ENCODE peak calls at places on chromosomes 13 and 19, in six cellular contexts. C is WERI-Rb-1; G is amniotic epithelial cell; R is stimulated activated CD8-positive, alpha-beta memory T cell treated with anti-CD3 and anti-CD28 coated beads, Interleukin-15, amount 100 ng/mL, for 1 hour; M is activated naive CD4-positive, alpha-beta T cell; J is AML-193. I is an unnamed sample.

GRCh38 chr19:17794731-17795494 is at the start of gene B3GNT3:
- DNase-seq in C (no peak), G (no peak), R (no peak), M (no peak), J (no peak), I (peak; percentile 36)

GRCh38 chr19:35714601-35715354 is 3.0 kb upstream of the KMT2B start:
- DNase-seq in C (peak; percentile 58), G (no peak), R (no peak), M (no peak), J (no peak), I (no peak)

GRCh38 chr13:112658807-112659206 is 31.0 kb upstream of the ATP11A start:
- DNase-seq in C (no peak), G (peak; percentile 62), R (no peak), M (no peak), J (no peak), I (no peak)

GRCh38 chr13:110777251-110777820 is 63.8 kb downstream of the ING1 start:
- DNase-seq in C (no peak), G (peak; percentile 87), R (no peak), M (no peak), J (no peak), I (no peak)

GRCh38 chr13:40402931-40403412 is 263.5 kb downstream of the FOXO1 start:
- DNase-seq in C (no peak), G (peak; percentile 89), R (no peak), M (no peak), J (no peak), I (no peak)

GRCh38 chr13:22938576-22938975 is 242.2 kb upstream of the SGCG start:
- DNase-seq in C (no peak), G (no peak), R (no peak), M (no peak), J (no peak), I (no peak)

GRCh38 chr13:113622791-113623490 is 35.1 kb downstream of the ATP4B start:
- DNase-seq in C (no peak), G (no peak), R (no peak), M (no peak), J (no peak), I (no peak)

GRCh38 chr13:51681037-51681678 is 96.9 kb downstream of the WDFY2 start:
- DNase-seq in C (no peak), G (peak; percentile 86), R (no peak), M (no peak), J (no peak), I (no peak)

I was measured in right cardiac atrium.